ENCODE peak calls at places on chromosomes 3 and 15, in ten cellular contexts. One of them, this sample, is unnamed.
A peak's percentile ranks its signal among the peaks of the same experiment; 100 is the strongest.

GRCh38 chr3:139187154-139187553 is 142.5 kb upstream of the PRR23C start:
- DNase-seq in occipital lobe: no peak
- DNase-seq in hepatocyte: peak; percentile 26
- DNase-seq in amygdala: no peak
- DNase-seq in non-pigmented ciliary epithelial cell: no peak
- DNase-seq in AG08396: no peak
- DNase-seq in BJ: no peak
- DNase-seq in HFFc6: no peak
- DNase-seq in mammary epithelial cell: no peak
- DNase-seq in NCI-H1436: no peak
- DNase-seq in this sample: no peak

GRCh38 chr15:25240461-25241021 is 198.3 kb downstream of the UBE3A start:
- DNase-seq in amygdala: no peak
- DNase-seq in non-pigmented ciliary epithelial cell: no peak
- DNase-seq in occipital lobe: no peak
- DNase-seq in mammary epithelial cell: no peak
- DNase-seq in HFFc6: no peak
- DNase-seq in BJ: no peak
- DNase-seq in hepatocyte: no peak
- DNase-seq in NCI-H1436: no peak
- DNase-seq in AG08396: no peak
- DNase-seq in this sample: no peak

GRCh38 chr15:74369084-74369745 is 1.8 kb upstream of the CYP11A1 start:
- DNase-seq in BJ: no peak
- DNase-seq in occipital lobe: no peak
- DNase-seq in non-pigmented ciliary epithelial cell: no peak
- DNase-seq in amygdala: no peak
- DNase-seq in HFFc6: no peak
- DNase-seq in hepatocyte: no peak
- DNase-seq in AG08396: no peak
- DNase-seq in mammary epithelial cell: no peak
- DNase-seq in NCI-H1436: no peak
- DNase-seq in this sample: no peak

GRCh38 chr3:43071313-43071893 is 34.5 kb downstream of the POMGNT2 start:
- DNase-seq in AG08396: peak; percentile 34
- DNase-seq in NCI-H1436: no peak
- DNase-seq in BJ: no peak
- DNase-seq in non-pigmented ciliary epithelial cell: no peak
- DNase-seq in occipital lobe: no peak
- DNase-seq in hepatocyte: no peak
- DNase-seq in mammary epithelial cell: no peak
- DNase-seq in HFFc6: no peak
- DNase-seq in amygdala: no peak
- DNase-seq in this sample: no peak

GRCh38 chr3:11272913-11273574 is 847 bp downstream of the ATG7 start:
- DNase-seq in mammary epithelial cell: no peak
- DNase-seq in NCI-H1436: no peak
- DNase-seq in amygdala: no peak
- DNase-seq in non-pigmented ciliary epithelial cell: no peak
- DNase-seq in hepatocyte: no peak
- DNase-seq in AG08396: no peak
- DNase-seq in occipital lobe: no peak
- DNase-seq in HFFc6: peak; percentile 18
- DNase-seq in BJ: no peak
- DNase-seq in this sample: no peak

GRCh38 chr3:111980716-111981456 is 2.1 kb downstream of the ABHD10 start:
- DNase-seq in mammary epithelial cell: no peak
- DNase-seq in hepatocyte: no peak
- DNase-seq in BJ: no peak
- DNase-seq in AG08396: no peak
- DNase-seq in NCI-H1436: no peak
- DNase-seq in amygdala: no peak
- DNase-seq in non-pigmented ciliary epithelial cell: no peak
- DNase-seq in HFFc6: no peak
- DNase-seq in occipital lobe: no peak
- DNase-seq in this sample: no peak

GRCh38 chr3:135869439-135870105 is 96.0 kb upstream of the PPP2R3A start:
- DNase-seq in hepatocyte: no peak
- DNase-seq in non-pigmented ciliary epithelial cell: no peak
- DNase-seq in NCI-H1436: no peak
- DNase-seq in occipital lobe: no peak
- DNase-seq in AG08396: peak; percentile 8
- DNase-seq in amygdala: no peak
- DNase-seq in mammary epithelial cell: no peak
- DNase-seq in HFFc6: peak; percentile 15
- DNase-seq in BJ: no peak
- DNase-seq in this sample: no peak

GRCh38 chr3:50649451-50649931 is 25.2 kb upstream of the DOCK3 start:
- DNase-seq in amygdala: peak; percentile 67
- DNase-seq in occipital lobe: peak; percentile 84
- DNase-seq in HFFc6: no peak
- DNase-seq in non-pigmented ciliary epithelial cell: no peak
- DNase-seq in BJ: no peak
- DNase-seq in AG08396: no peak
- DNase-seq in hepatocyte: no peak
- DNase-seq in NCI-H1436: no peak
- DNase-seq in mammary epithelial cell: no peak
- DNase-seq in this sample: no peak

GRCh38 chr3:28349397-28350000 is 875 bp upstream of the AZI2 start:
- DNase-seq in HFFc6: no peak
- DNase-seq in amygdala: no peak
- DNase-seq in hepatocyte: no peak
- DNase-seq in NCI-H1436: peak; percentile 62
- DNase-seq in BJ: no peak
- DNase-seq in non-pigmented ciliary epithelial cell: peak; percentile 26
- DNase-seq in mammary epithelial cell: no peak
- DNase-seq in occipital lobe: no peak
- DNase-seq in AG08396: peak; percentile 6
- DNase-seq in this sample: peak; percentile 24

GRCh38 chr3:144683065-144683464 is 711.4 kb downstream of the DIPK2A start:
- DNase-seq in mammary epithelial cell: no peak
- DNase-seq in amygdala: no peak
- DNase-seq in hepatocyte: no peak
- DNase-seq in occipital lobe: no peak
- DNase-seq in non-pigmented ciliary epithelial cell: no peak
- DNase-seq in NCI-H1436: no peak
- DNase-seq in HFFc6: no peak
- DNase-seq in AG08396: no peak
- DNase-seq in BJ: no peak
- DNase-seq in this sample: no peak

GRCh38 chr3:8519156-8519555 is 17.5 kb downstream of the LMCD1 start:
- DNase-seq in BJ: no peak
- DNase-seq in amygdala: no peak
- DNase-seq in NCI-H1436: no peak
- DNase-seq in occipital lobe: no peak
- DNase-seq in non-pigmented ciliary epithelial cell: no peak
- DNase-seq in hepatocyte: no peak
- DNase-seq in HFFc6: peak; percentile 66
- DNase-seq in mammary epithelial cell: peak; percentile 33
- DNase-seq in AG08396: no peak
- DNase-seq in this sample: no peak

GRCh38 chr15:63013052-63013808 is 29.3 kb upstream of the TPM1 start:
- DNase-seq in BJ: no peak
- DNase-seq in amygdala: no peak
- DNase-seq in HFFc6: peak; percentile 73
- DNase-seq in hepatocyte: no peak
- DNase-seq in AG08396: peak; percentile 45
- DNase-seq in non-pigmented ciliary epithelial cell: peak; percentile 77
- DNase-seq in mammary epithelial cell: peak; percentile 73
- DNase-seq in NCI-H1436: no peak
- DNase-seq in occipital lobe: no peak
- DNase-seq in this sample: peak; percentile 32

This sample was measured in COLO829.